ENCODE peak calls at places on chromosomes 2 and 18, in seven cellular contexts. W is fibroblast of lung; A is ovary; R is heart right ventricle; E is naive thymus-derived CD4-positive, alpha-beta T cell; L is left ventricle myocardium inferior; D is lower lobe of right lung. H is an unnamed sample. For H3K4me1, the result is how much of the 10 kb centered on the place peaks cover.

GRCh38 chr2:159946326-159946992 is 116.0 kb downstream of the PLA2R1 start:
- DNase-seq in W (peak), A (no peak), R (no peak), E (no peak), L (no peak), D (no peak), H (no peak)

GRCh38 chr2:134718095-134718955 is 475 bp downstream of the TMEM163 start:
- DNase-seq in W (no peak), A (peak), R (no peak), E (peak), L (peak), D (peak), H (peak)

GRCh38 chr2:202965810-202966454 is 48.7 kb upstream of the NBEAL1 start:
- DNase-seq in W (peak), A (no peak), R (peak), E (no peak), L (no peak), D (no peak), H (no peak)

GRCh38 chr2:44746856-44747612 is 194.5 kb upstream of the SIX3 start:
- DNase-seq in W (no peak), A (no peak), R (no peak), E (no peak), L (no peak), D (no peak), H (peak)

GRCh38 chr2:235234711-235235110 is 259.1 kb upstream of the AGAP1 start:
- DNase-seq in W (peak), A (no peak), R (no peak), E (no peak), L (no peak), D (no peak), H (no peak)

GRCh38 chr2:154992826-154993225 is 294.3 kb downstream of the KCNJ3 start:
- DNase-seq in W (no peak), A (no peak), R (peak), E (no peak), L (no peak), D (no peak), H (no peak)

GRCh38 chr2:96251721-96252292 is 14.0 kb downstream of the TMEM127 start:
- DNase-seq in W (peak), A (no peak), R (peak), E (no peak), L (peak), D (no peak), H (peak)

GRCh38 chr18:78528437-78529228 is 451.0 kb upstream of the SALL3 start:
- DNase-seq in W (no peak), A (no peak), R (no peak), E (no peak), L (no peak), D (no peak), H (no peak)

GRCh38 chr2:149652520-149652919 is 64.9 kb upstream of the MMADHC start:
- DNase-seq in W (peak), A (no peak), R (no peak), E (no peak), L (no peak), D (no peak), H (no peak)

DNA sequence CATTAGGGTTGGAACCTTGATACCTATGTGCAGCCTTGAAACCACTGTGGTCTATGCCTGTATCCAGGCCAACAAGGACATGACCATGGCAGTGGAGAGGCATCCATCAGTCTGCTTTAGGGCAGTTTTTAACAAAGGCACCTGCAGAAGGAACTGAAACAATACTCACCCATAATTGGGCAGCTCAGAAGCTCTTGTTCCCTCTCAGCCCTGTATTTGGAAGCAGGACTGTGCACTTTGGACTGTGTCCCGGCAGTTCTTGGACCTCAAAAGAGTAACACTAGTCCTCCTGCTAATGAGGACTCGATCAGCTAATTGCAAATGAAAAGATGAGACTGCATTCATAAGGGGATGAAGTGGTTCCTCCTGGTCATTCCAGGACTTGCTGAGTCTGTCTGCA is 500.2 kb upstream of the TNP1 start:
- DNase-seq in W (no peak), A (no peak), R (no peak), E (no peak), L (no peak), D (no peak), H (no peak)
- H3K4me1 ChIP-seq in W (under half), A (under half), R (under half), E (under half), L (under half), D (under half), H (under half)

GRCh38 chr2:75522543-75523312 is 38.0 kb downstream of the EVA1A start:
- DNase-seq in W (no peak), A (no peak), R (no peak), E (no peak), L (no peak), D (no peak), H (no peak)

GRCh38 chr2:75525434-75526308 is 35.1 kb downstream of the EVA1A start:
- DNase-seq in W (no peak), A (no peak), R (no peak), E (no peak), L (no peak), D (no peak), H (no peak)

GRCh38 chr2:75526842-75527241 is 33.9 kb downstream of the EVA1A start:
- DNase-seq in W (no peak), A (no peak), R (no peak), E (no peak), L (no peak), D (no peak), H (no peak)

GRCh38 chr2:75523313-75524275 is 37.1 kb downstream of the EVA1A start:
- DNase-seq in W (peak), A (no peak), R (no peak), E (no peak), L (no peak), D (no peak), H (no peak)

DNA sequence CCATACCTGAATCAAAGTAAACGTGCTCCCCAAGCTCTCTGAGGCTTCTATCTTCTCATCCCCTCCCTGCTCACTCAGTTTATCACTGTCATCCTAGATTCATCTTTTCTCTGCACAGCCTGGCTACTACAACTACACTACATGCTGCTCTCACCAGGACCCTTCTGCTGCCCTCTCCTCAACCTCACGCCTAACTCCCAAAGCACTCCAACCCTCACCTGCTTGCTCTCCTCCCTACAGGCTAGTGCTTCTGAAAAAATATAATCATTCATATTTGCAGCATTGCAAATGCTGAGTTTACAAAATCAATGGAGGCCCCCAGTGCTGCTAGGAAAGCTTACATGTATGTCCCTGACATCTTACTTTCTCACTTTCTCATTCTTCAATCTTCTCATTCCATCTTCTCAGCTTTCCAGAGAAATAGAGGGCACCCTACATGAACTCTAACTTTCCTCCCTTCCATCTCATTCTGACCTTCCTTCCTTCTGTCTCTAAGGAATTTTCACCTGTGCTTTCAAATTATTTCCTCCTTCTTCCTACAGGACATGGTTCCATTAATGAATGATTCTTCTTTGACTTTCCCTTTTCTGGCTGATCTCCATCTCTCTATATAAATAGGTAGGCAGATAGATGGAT is 36.3 kb downstream of the EVA1A start:
- DNase-seq in W (no peak), A (no peak), R (no peak), E (no peak), L (no peak), D (no peak), H (no peak)
- H3K4me1 ChIP-seq in W (under half), A (under half), R (under half), E (under half), L (under half), D (under half), H (under half)

DNA sequence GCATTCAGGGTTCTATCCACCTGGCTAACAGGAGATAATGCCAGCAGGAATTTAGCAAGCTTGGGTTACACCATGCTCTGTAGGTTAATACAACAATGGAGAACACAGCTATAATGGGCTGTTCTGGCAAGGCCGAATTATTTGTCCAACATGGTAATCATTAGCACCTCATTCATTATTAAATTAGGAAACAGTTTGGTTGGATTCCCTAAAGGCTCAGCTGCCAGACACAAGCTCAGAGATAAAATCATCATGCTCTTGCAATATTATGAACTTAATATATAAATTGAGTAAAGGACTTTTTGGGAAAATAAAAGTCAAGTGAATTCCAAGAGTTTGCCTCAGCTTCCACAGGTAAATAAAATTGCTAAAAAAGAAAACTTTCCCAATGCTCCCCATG is 166.4 kb downstream of the ANKRD44 start:
- DNase-seq in W (no peak), A (no peak), R (no peak), E (no peak), L (no peak), D (no peak), H (no peak)
- H3K4me1 ChIP-seq in W (under half), A (under half), R (under half), E (half or more), L (under half), D (under half), H (under half)

GRCh38 chr2:48295421-48295820 is 234.5 kb upstream of the STON1 start:
- DNase-seq in W (no peak), A (no peak), R (no peak), E (no peak), L (no peak), D (no peak), H (no peak)
- H3K4me1 ChIP-seq in W (under half), A (under half), R (under half), E (under half), L (under half), D (under half), H (under half)

GRCh38 chr2:42928161-42928691 is 135.8 kb upstream of the HAAO start:
- DNase-seq in W (no peak), A (no peak), R (no peak), E (no peak), L (no peak), D (no peak), H (no peak)
- H3K4me1 ChIP-seq in W (half or more), A (half or more), R (half or more), E (under half), L (half or more), D (half or more), H (half or more)

DNA sequence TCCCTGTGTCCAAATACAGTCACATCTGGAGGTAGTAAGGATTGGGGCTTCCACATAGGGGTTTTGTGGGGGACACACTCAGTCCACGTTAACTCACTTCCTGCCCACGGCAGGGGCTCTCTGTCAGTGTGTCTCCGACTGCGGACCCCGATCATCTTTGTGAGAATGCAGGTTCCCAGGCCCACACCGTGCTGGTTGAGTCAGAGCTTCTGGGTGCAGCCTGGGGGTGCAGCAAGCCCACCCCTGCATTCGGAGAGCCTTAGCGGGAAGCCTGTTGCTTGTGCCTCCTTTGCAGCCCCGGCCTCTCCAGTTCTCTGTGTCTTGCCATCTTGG is 28.0 kb downstream of the HPCAL1 start:
- DNase-seq in W (no peak), A (no peak), R (no peak), E (no peak), L (no peak), D (no peak), H (no peak)
- H3K4me1 ChIP-seq in W (under half), A (under half), R (under half), E (half or more), L (half or more), D (half or more), H (under half)

DNA sequence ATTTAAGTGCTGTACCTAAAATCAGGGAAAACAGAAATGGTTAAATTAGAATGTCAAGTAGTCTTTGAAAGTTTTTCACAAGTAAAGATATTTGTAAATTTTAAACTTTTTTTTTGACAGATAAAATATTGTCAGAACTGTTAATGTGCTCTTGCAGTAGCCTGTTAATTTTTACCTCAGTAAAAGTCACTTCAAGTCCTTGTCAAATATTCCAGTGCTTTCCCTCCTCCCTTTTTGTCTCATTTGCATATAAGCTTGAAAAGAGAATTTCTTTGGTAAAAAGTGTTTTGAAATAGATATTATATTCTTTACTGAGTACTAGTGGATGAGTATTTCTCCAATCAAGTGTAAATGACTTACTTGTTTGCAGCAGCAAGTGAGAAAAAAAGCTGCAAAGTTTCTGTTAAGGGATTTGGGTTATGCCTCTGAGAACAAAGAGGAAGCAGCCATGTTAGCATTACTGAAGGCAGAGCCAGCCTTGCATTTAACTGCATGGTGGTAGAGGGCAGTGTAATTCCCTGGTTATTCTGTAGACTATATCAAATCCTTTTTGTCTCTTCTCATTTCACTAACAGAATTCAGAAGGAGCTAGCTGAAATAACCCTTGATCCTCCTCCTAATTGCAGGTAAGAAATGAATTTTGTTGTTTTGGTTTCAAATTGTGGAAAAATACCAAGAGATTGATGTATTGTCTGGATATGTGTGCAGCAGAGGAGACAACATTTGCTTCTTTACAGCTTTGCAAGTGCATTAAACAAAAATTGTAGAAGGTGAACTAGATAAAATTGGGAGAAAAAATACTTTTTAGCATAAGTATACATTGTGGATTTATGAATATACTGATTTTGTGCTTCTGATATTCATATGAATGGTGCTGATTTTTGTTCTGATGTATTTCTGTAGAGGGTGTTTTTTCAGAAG is 3.3 kb downstream of the UBE2E3 start:
- DNase-seq in W (peak), A (no peak), R (peak), E (peak), L (no peak), D (no peak), H (peak)
- H3K4me1 ChIP-seq in W (under half), A (under half), R (under half), E (under half), L (half or more), D (under half), H (under half)

H was measured in HAP-1.